ENCODE peak calls at places on chromosomes 3 and 15, in five cellular contexts. One of them, this sample, is unnamed.

GRCh38 chr3:45817788-45818523 is 21.6 kb upstream of the SLC6A20 start:
- DNase-seq in brain microvascular endothelial cell: peak
- DNase-seq in AG04450: peak
- DNase-seq in CD8-positive, alpha-beta memory T cell: no peak
- DNase-seq in aorta: no peak
- DNase-seq in this sample: peak

GRCh38 chr3:136733317-136733833 is 18.8 kb downstream of the STAG1 start:
- DNase-seq in brain microvascular endothelial cell: no peak
- DNase-seq in AG04450: no peak
- DNase-seq in CD8-positive, alpha-beta memory T cell: no peak
- DNase-seq in aorta: no peak
- DNase-seq in this sample: peak

GRCh38 chr3:125605771-125606170 is 10.5 kb upstream of the OSBPL11 start:
- DNase-seq in brain microvascular endothelial cell: no peak
- DNase-seq in AG04450: no peak
- DNase-seq in CD8-positive, alpha-beta memory T cell: no peak
- DNase-seq in aorta: no peak
- DNase-seq in this sample: no peak

GRCh38 chr3:62183087-62183486 is 190.3 kb downstream of the FEZF2 start:
- DNase-seq in brain microvascular endothelial cell: no peak
- DNase-seq in AG04450: no peak
- DNase-seq in CD8-positive, alpha-beta memory T cell: no peak
- DNase-seq in aorta: no peak
- DNase-seq in this sample: no peak

GRCh38 chr3:186097663-186098451 is 11.0 kb downstream of the ETV5 start:
- DNase-seq in brain microvascular endothelial cell: peak
- DNase-seq in AG04450: no peak
- DNase-seq in CD8-positive, alpha-beta memory T cell: no peak
- DNase-seq in aorta: peak
- DNase-seq in this sample: peak

GRCh38 chr3:41450416-41451231 is 251.3 kb downstream of the CTNNB1 start:
- DNase-seq in brain microvascular endothelial cell: no peak
- DNase-seq in AG04450: no peak
- DNase-seq in CD8-positive, alpha-beta memory T cell: no peak
- DNase-seq in aorta: no peak
- DNase-seq in this sample: no peak

GRCh38 chr15:93497256-93497655 is 408.2 kb upstream of the RGMA start:
- DNase-seq in brain microvascular endothelial cell: no peak
- DNase-seq in AG04450: no peak
- DNase-seq in CD8-positive, alpha-beta memory T cell: no peak
- DNase-seq in aorta: no peak
- DNase-seq in this sample: no peak

GRCh38 chr15:58552505-58553364 is 120.9 kb downstream of the LIPC start:
- DNase-seq in brain microvascular endothelial cell: no peak
- DNase-seq in AG04450: no peak
- DNase-seq in CD8-positive, alpha-beta memory T cell: no peak
- DNase-seq in aorta: peak
- DNase-seq in this sample: peak

GRCh38 chr3:87145553-87145952 is 81.6 kb upstream of the CHMP2B start:
- DNase-seq in brain microvascular endothelial cell: no peak
- DNase-seq in AG04450: no peak
- DNase-seq in CD8-positive, alpha-beta memory T cell: no peak
- DNase-seq in aorta: no peak
- DNase-seq in this sample: peak

GRCh38 chr15:89496155-89497098 is at the start of gene RHCG:
- DNase-seq in brain microvascular endothelial cell: peak
- DNase-seq in AG04450: no peak
- DNase-seq in CD8-positive, alpha-beta memory T cell: no peak
- DNase-seq in aorta: no peak
- DNase-seq in this sample: peak
- H3K4me3 ChIP-seq in brain microvascular endothelial cell: peak
- H3K4me3 ChIP-seq in AG04450: peak
- H3K4me3 ChIP-seq in CD8-positive, alpha-beta memory T cell: no peak
- H3K4me3 ChIP-seq in aorta: no peak
- H3K4me3 ChIP-seq in this sample: peak

GRCh38 chr3:141386611-141387110 is 18.4 kb downstream of the ZBTB38 start:
- DNase-seq in brain microvascular endothelial cell: no peak
- DNase-seq in AG04450: no peak
- DNase-seq in CD8-positive, alpha-beta memory T cell: no peak
- DNase-seq in aorta: no peak
- DNase-seq in this sample: peak

GRCh38 chr3:141385386-141386079 is 17.2 kb downstream of the ZBTB38 start:
- DNase-seq in brain microvascular endothelial cell: no peak
- DNase-seq in AG04450: no peak
- DNase-seq in CD8-positive, alpha-beta memory T cell: no peak
- DNase-seq in aorta: no peak
- DNase-seq in this sample: no peak

GRCh38 chr3:141388823-141389617 is 20.7 kb downstream of the ZBTB38 start:
- DNase-seq in brain microvascular endothelial cell: no peak
- DNase-seq in AG04450: no peak
- DNase-seq in CD8-positive, alpha-beta memory T cell: peak
- DNase-seq in aorta: no peak
- DNase-seq in this sample: peak

GRCh38 chr3:141386080-141386594 is 17.8 kb downstream of the ZBTB38 start:
- DNase-seq in brain microvascular endothelial cell: no peak
- DNase-seq in AG04450: no peak
- DNase-seq in CD8-positive, alpha-beta memory T cell: no peak
- DNase-seq in aorta: no peak
- DNase-seq in this sample: no peak

GRCh38 chr3:141387446-141388030 is 19.2 kb downstream of the ZBTB38 start:
- DNase-seq in brain microvascular endothelial cell: no peak
- DNase-seq in AG04450: no peak
- DNase-seq in CD8-positive, alpha-beta memory T cell: no peak
- DNase-seq in aorta: no peak
- DNase-seq in this sample: no peak
- H3K4me3 ChIP-seq in brain microvascular endothelial cell: no peak
- H3K4me3 ChIP-seq in AG04450: peak
- H3K4me3 ChIP-seq in CD8-positive, alpha-beta memory T cell: no peak
- H3K4me3 ChIP-seq in aorta: no peak
- H3K4me3 ChIP-seq in this sample: no peak

GRCh38 chr3:139797724-139798343 is 120.1 kb upstream of the NMNAT3 start:
- DNase-seq in brain microvascular endothelial cell: peak
- DNase-seq in AG04450: peak
- DNase-seq in CD8-positive, alpha-beta memory T cell: no peak
- DNase-seq in aorta: no peak
- DNase-seq in this sample: peak
- H3K4me3 ChIP-seq in brain microvascular endothelial cell: no peak
- H3K4me3 ChIP-seq in AG04450: no peak
- H3K4me3 ChIP-seq in CD8-positive, alpha-beta memory T cell: no peak
- H3K4me3 ChIP-seq in aorta: no peak
- H3K4me3 ChIP-seq in this sample: no peak

GRCh38 chr15:59654043-59654442 is 3.3 kb downstream of the GTF2A2 start:
- DNase-seq in brain microvascular endothelial cell: no peak
- DNase-seq in AG04450: no peak
- DNase-seq in CD8-positive, alpha-beta memory T cell: no peak
- DNase-seq in aorta: no peak
- DNase-seq in this sample: no peak

GRCh38 chr15:59659366-59659765 is 2.1 kb upstream of the GTF2A2 start:
- DNase-seq in brain microvascular endothelial cell: no peak
- DNase-seq in AG04450: no peak
- DNase-seq in CD8-positive, alpha-beta memory T cell: no peak
- DNase-seq in aorta: no peak
- DNase-seq in this sample: no peak

GRCh38 chr15:59656935-59657634 is at the start of gene GTF2A2:
- DNase-seq in brain microvascular endothelial cell: peak
- DNase-seq in AG04450: peak
- DNase-seq in CD8-positive, alpha-beta memory T cell: peak
- DNase-seq in aorta: peak
- DNase-seq in this sample: peak

GRCh38 chr15:59662260-59662659 is 4.9 kb upstream of the GTF2A2 start:
- DNase-seq in brain microvascular endothelial cell: no peak
- DNase-seq in AG04450: peak
- DNase-seq in CD8-positive, alpha-beta memory T cell: no peak
- DNase-seq in aorta: no peak
- DNase-seq in this sample: peak

DNA sequence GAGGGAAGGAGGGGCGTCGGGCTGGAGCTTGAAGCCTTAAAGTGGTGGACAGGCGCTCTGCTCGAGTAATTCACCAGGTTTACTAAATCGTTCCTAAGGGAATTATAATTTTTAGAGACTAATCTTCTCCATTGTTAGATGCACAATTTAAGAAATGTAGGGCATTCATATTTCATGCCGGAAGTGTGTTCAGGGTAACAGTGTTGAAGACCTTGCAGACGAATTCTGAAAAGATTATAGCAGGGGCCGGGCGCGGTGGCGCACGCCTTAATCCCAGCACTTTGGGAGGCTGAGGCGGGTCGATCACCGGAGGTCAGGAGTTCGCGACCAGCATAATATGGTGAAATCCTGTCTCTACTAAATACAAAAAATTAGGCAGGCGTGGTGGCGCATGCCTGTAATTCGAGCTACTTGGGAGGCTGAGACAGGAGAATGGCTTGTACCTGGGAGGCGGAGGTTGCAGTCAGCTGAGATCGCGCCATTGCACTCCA is 365 bp upstream of the GTF2A2 start:
- DNase-seq in brain microvascular endothelial cell: no peak
- DNase-seq in AG04450: no peak
- DNase-seq in CD8-positive, alpha-beta memory T cell: no peak
- DNase-seq in aorta: no peak
- DNase-seq in this sample: no peak
- H3K4me3 ChIP-seq in brain microvascular endothelial cell: peak
- H3K4me3 ChIP-seq in AG04450: peak
- H3K4me3 ChIP-seq in CD8-positive, alpha-beta memory T cell: peak
- H3K4me3 ChIP-seq in aorta: peak
- H3K4me3 ChIP-seq in this sample: peak

GRCh38 chr3:59658236-59658635 is 608.4 kb upstream of the CFAP20DC start:
- DNase-seq in brain microvascular endothelial cell: no peak
- DNase-seq in AG04450: no peak
- DNase-seq in CD8-positive, alpha-beta memory T cell: no peak
- DNase-seq in aorta: no peak
- DNase-seq in this sample: no peak

GRCh38 chr3:59653405-59654119 is 603.7 kb upstream of the CFAP20DC start:
- DNase-seq in brain microvascular endothelial cell: no peak
- DNase-seq in AG04450: no peak
- DNase-seq in CD8-positive, alpha-beta memory T cell: no peak
- DNase-seq in aorta: no peak
- DNase-seq in this sample: no peak

GRCh38 chr3:59654953-59655430 is 605.2 kb upstream of the CFAP20DC start:
- DNase-seq in brain microvascular endothelial cell: no peak
- DNase-seq in AG04450: no peak
- DNase-seq in CD8-positive, alpha-beta memory T cell: no peak
- DNase-seq in aorta: no peak
- DNase-seq in this sample: no peak

GRCh38 chr3:59655616-59656015 is 605.8 kb upstream of the CFAP20DC start:
- DNase-seq in brain microvascular endothelial cell: no peak
- DNase-seq in AG04450: no peak
- DNase-seq in CD8-positive, alpha-beta memory T cell: no peak
- DNase-seq in aorta: no peak
- DNase-seq in this sample: no peak

DNA sequence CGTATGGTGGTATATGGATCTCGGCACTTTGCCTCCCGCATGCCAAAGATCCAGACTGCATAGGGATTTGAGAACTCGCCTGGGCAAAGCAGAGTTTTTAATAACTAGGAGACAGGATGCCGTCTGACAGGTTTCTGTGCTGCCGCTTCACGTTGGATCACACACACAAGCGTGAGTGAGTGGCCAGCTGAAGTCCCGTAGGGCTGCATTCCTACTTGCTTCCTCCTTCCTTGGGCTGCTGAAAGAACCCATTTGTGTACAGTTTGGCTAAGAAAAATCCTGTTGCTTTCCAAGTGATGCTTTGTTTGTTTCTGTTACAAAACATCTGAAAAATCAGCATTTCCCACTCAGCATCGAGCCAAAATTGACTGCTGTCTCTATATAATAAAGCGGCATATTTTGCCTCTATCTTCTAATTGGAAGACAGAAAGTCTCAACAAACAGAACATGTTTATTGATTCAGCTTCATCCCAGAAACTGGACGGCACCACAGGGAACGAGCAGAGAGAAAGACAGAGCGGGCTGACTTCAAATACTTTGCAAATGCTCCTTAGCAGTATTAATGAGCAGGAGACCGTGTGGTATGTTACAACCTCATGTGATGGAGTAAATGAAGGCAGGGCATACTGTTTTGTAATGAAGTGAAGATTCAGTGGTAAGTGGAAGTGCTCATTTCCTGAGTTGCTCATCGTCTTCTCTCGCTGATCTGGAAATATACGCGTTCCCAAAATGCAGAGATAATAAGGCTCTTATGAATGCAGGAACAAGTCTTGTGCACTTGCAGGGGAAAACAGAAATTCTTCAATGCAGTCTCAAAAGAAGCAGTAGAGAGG is 604.5 kb upstream of the CFAP20DC start:
- DNase-seq in brain microvascular endothelial cell: no peak
- DNase-seq in AG04450: no peak
- DNase-seq in CD8-positive, alpha-beta memory T cell: no peak
- DNase-seq in aorta: no peak
- DNase-seq in this sample: peak
- H3K4me3 ChIP-seq in brain microvascular endothelial cell: no peak
- H3K4me3 ChIP-seq in AG04450: no peak
- H3K4me3 ChIP-seq in CD8-positive, alpha-beta memory T cell: no peak
- H3K4me3 ChIP-seq in aorta: no peak
- H3K4me3 ChIP-seq in this sample: no peak

DNA sequence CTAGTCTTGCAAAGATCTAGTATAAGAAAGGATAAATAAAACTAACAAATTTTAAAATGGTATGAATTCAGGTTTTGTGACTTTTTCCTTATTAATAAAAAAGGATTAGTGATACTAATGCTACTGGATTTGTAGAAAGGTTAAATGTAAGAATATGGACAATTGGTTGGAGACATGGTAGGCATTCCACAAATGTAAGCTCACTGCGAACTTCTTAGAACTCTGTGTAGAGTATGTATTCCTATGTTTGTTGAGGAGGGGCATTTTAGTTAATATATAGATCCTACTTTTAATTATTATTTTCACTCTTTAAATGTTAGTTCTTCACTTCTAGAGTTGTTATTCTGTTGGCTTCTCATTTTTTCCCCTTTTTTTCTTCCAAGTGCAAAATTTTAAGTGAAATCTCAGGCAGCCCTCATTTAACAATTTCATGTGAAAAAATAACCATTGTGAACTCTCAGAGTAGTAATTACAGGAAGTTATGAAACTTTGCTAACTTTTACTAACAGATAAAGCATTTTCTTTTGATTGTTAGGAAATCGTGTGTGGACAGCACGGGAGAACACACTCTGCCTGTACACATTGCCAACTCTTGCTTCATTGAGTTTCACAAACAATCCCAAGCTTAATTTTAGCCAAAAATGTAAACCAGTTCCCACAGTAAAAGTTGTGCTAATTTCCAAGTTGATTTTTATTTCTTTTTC is 414.5 kb downstream of the RBMS3 start:
- DNase-seq in brain microvascular endothelial cell: peak
- DNase-seq in AG04450: peak
- DNase-seq in CD8-positive, alpha-beta memory T cell: no peak
- DNase-seq in aorta: no peak
- DNase-seq in this sample: peak
- H3K4me3 ChIP-seq in brain microvascular endothelial cell: no peak
- H3K4me3 ChIP-seq in AG04450: no peak
- H3K4me3 ChIP-seq in CD8-positive, alpha-beta memory T cell: no peak
- H3K4me3 ChIP-seq in aorta: no peak
- H3K4me3 ChIP-seq in this sample: no peak

This sample was measured in cardiac fibroblast.